ENCODE peak calls at places on chromosomes 16 and 17, in seven cellular contexts. Q, X, H, Z, K, P and D are unnamed samples.
A peak's percentile ranks its signal among the peaks of the same experiment; 100 is the strongest.

GRCh38 chr17:28481081-28481571 is 7.7 kb downstream of the SLC13A2 start:
- DNase-seq in K (no peak), Q (no peak), H (no peak), P (no peak), X (no peak), Z (no peak), D (no peak)

GRCh38 chr16:35687071-35687470 is 2227.7 kb downstream of the TP53TG3F start:
- DNase-seq in Q (no peak), P (no peak), Z (no peak), X (no peak), H (no peak), K (no peak), D (no peak)

GRCh38 chr17:81298325-81298990 is 3.4 kb upstream of the SLC38A10 start:
- DNase-seq in Q (no peak), H (no peak), Z (no peak), P (no peak), K (no peak), X (no peak), D (peak; percentile 72)

GRCh38 chr17:61635913-61636432 is 45.0 kb upstream of the NACA2 start:
- DNase-seq in X (no peak), Z (peak; percentile 44), K (peak; percentile 52), P (no peak), Q (peak; percentile 6), H (peak; percentile 27), D (peak; percentile 36)

GRCh38 chr16:19073863-19074262 is 6.4 kb downstream of the COQ7 start:
- DNase-seq in Q (no peak), H (no peak), K (no peak), X (no peak), P (no peak), Z (no peak), D (no peak)

GRCh38 chr17:30858556-30859250 is 26.9 kb downstream of the ATAD5 start:
- DNase-seq in Z (no peak), K (no peak), Q (no peak), X (no peak), H (no peak), P (no peak), D (no peak)

GRCh38 chr17:76716146-76716833 is 5.5 kb upstream of the MXRA7 start:
- DNase-seq in H (no peak), K (no peak), X (peak; percentile 82), Q (no peak), P (no peak), Z (no peak), D (no peak)

GRCh38 chr17:17691468-17692263 is 10.4 kb downstream of the RAI1 start:
- DNase-seq in X (no peak), K (no peak), P (no peak), Q (no peak), H (no peak), Z (no peak), D (no peak)

GRCh38 chr17:40540448-40540847 is 24.8 kb downstream of the CCR7 start:
- DNase-seq in Q (peak; percentile 47), X (peak; percentile 77), Z (peak; percentile 83), K (no peak), P (no peak), H (no peak), D (no peak)

GRCh38 chr17:2841606-2842005 is 45.4 kb downstream of the RAP1GAP2 start:
- DNase-seq in Q (no peak), Z (no peak), K (no peak), P (no peak), H (no peak), X (no peak), D (no peak)

GRCh38 chr16:57149391-57149790 is 36.4 kb downstream of the PSME3IP1 start:
- DNase-seq in Q (no peak), P (no peak), Z (no peak), K (no peak), X (no peak), H (no peak), D (no peak)

GRCh38 chr17:29125651-29126050 is 54.5 kb downstream of the MYO18A start:
- DNase-seq in Q (no peak), Z (no peak), K (no peak), X (no peak), H (no peak), P (no peak), D (no peak)

GRCh38 chr16:35102780-35103403 is 1643.5 kb downstream of the TP53TG3F start:
- DNase-seq in P (no peak), H (no peak), K (peak; percentile 28), Q (no peak), Z (no peak), X (no peak), D (no peak)

GRCh38 chr16:70018254-70018653 is 67.1 kb downstream of the CLEC18A start:
- DNase-seq in X (no peak), H (peak; percentile 14), Q (peak; percentile 42), P (no peak), K (no peak), Z (peak; percentile 48), D (peak; percentile 35)

GRCh38 chr17:16939606-16940115 is 32.3 kb downstream of the TNFRSF13B start:
- DNase-seq in K (no peak), H (no peak), P (no peak), X (peak; percentile 57), Q (no peak), Z (no peak), D (no peak)

GRCh38 chr17:41919165-41919817 is 540 bp upstream of the ACLY start:
- DNase-seq in P (no peak), Z (peak; percentile 74), K (peak; percentile 19), Q (no peak), X (no peak), H (no peak), D (peak; percentile 65)

GRCh38 chr16:28528463-28528867 is 10.3 kb downstream of the NUPR1 start:
- DNase-seq in X (no peak), Q (no peak), Z (no peak), P (no peak), K (no peak), H (peak; percentile 87), D (no peak)

GRCh38 chr16:30185141-30185682 is 1.8 kb downstream of the CORO1A start:
- DNase-seq in K (no peak), H (no peak), Q (no peak), Z (no peak), P (no peak), X (peak; percentile 90), D (no peak)

GRCh38 chr17:29140631-29141483 is 39.3 kb downstream of the MYO18A start:
- DNase-seq in P (no peak), X (peak; percentile 89), Q (no peak), H (no peak), K (no peak), Z (no peak), D (peak; percentile 33)

GRCh38 chr16:56985288-56985961 is 3.9 kb upstream of the NLRC5 start:
- DNase-seq in K (no peak), Q (no peak), H (peak; percentile 49), Z (peak; percentile 50), X (peak; percentile 74), P (peak; percentile 43), D (peak; percentile 59)